ENCODE peak calls at places on chromosome 20, in five cellular contexts. F, X, O, N and H are unnamed samples.

GRCh38 chr20:36084897-36085617 is 69.5 kb upstream of the EPB41L1 start:
- DNase-seq in F (no peak), X (no peak), O (no peak), N (no peak), H (no peak)

GRCh38 chr20:47274449-47275108 is 81.9 kb downstream of the ZMYND8 start:
- DNase-seq in F (no peak), X (no peak), O (no peak), N (no peak), H (peak)

GRCh38 chr20:3168079-3168828 is 5.1 kb downstream of the LZTS3 start:
- DNase-seq in F (peak), X (no peak), O (no peak), N (no peak), H (no peak)

GRCh38 chr20:50310673-50311051 is 120.0 kb downstream of the CEBPB start:
- DNase-seq in F (no peak), X (no peak), O (no peak), N (no peak), H (no peak)

GRCh38 chr20:33561981-33562601 is 72.2 kb downstream of the CBFA2T2 start:
- DNase-seq in F (peak), X (peak), O (no peak), N (no peak), H (no peak)

GRCh38 chr20:61523145-61523544 is 271.1 kb downstream of the CDH4 start:
- DNase-seq in F (no peak), X (no peak), O (no peak), N (no peak), H (no peak)

GRCh38 chr20:62914970-62915457 is 11.3 kb downstream of the DIDO1 start:
- DNase-seq in F (peak), X (peak), O (no peak), N (no peak), H (no peak)

GRCh38 chr20:44442298-44443070 is 33.2 kb upstream of the TTPAL start:
- DNase-seq in F (no peak), X (no peak), O (no peak), N (no peak), H (no peak)

GRCh38 chr20:47682916-47683315 is 102.4 kb downstream of the SULF2 start:
- DNase-seq in F (no peak), X (no peak), O (no peak), N (no peak), H (no peak)

GRCh38 chr20:32168184-32168910 is 39.2 kb downstream of the PLAGL2 start:
- DNase-seq in F (peak), X (no peak), O (no peak), N (no peak), H (no peak)

GRCh38 chr20:18165553-18165952 is 27.9 kb downstream of the KAT14 start:
- DNase-seq in F (no peak), X (no peak), O (no peak), N (no peak), H (no peak)

GRCh38 chr20:11409526-11409925 is 508.2 kb upstream of the BTBD3 start:
- DNase-seq in F (no peak), X (no peak), O (no peak), N (no peak), H (no peak)

GRCh38 chr20:19816386-19816785 is 58.3 kb downstream of the RIN2 start:
- DNase-seq in F (no peak), X (no peak), O (no peak), N (no peak), H (no peak)

GRCh38 chr20:63106108-63106764 is 99.5 kb upstream of the BHLHE23 start:
- DNase-seq in F (no peak), X (peak), O (no peak), N (no peak), H (no peak)

GRCh38 chr20:50017160-50017559 is 34.4 kb downstream of the SNAI1 start:
- DNase-seq in F (no peak), X (no peak), O (no peak), N (no peak), H (no peak)

GRCh38 chr20:12928755-12929401 is 79.9 kb upstream of the SPTLC3 start:
- DNase-seq in F (no peak), X (no peak), O (no peak), N (no peak), H (no peak)

GRCh38 chr20:32574296-32575226 is 10.6 kb downstream of the NOL4L start:
- DNase-seq in F (peak), X (no peak), O (no peak), N (no peak), H (no peak)

GRCh38 chr20:50286609-50287008 is 96.0 kb downstream of the CEBPB start:
- DNase-seq in F (peak), X (no peak), O (no peak), N (no peak), H (peak)

GRCh38 chr20:1319051-1319450 is 9.9 kb downstream of the SDCBP2 start:
- DNase-seq in F (no peak), X (no peak), O (no peak), N (no peak), H (no peak)

GRCh38 chr20:47493954-47494293 is 7.8 kb upstream of the NCOA3 start:
- DNase-seq in F (no peak), X (peak), O (no peak), N (no peak), H (no peak)

GRCh38 chr20:63351380-63351700 is 9.8 kb downstream of the CHRNA4 start:
- DNase-seq in F (no peak), X (no peak), O (no peak), N (no peak), H (no peak)

GRCh38 chr20:63775096-63775978 is 35.8 kb downstream of the SLC2A4RG start:
- DNase-seq in F (peak), X (no peak), O (no peak), N (no peak), H (no peak)

GRCh38 chr20:49987868-49988690 is 5.3 kb downstream of the SNAI1 start:
- DNase-seq in F (no peak), X (no peak), O (no peak), N (no peak), H (no peak)

GRCh38 chr20:37615507-37616425 is 78.1 kb upstream of the CTNNBL1 start:
- DNase-seq in F (peak), X (peak), O (peak), N (peak), H (no peak)

GRCh38 chr20:32457476-32457986 is 99.4 kb downstream of the ASXL1 start:
- DNase-seq in F (peak), X (no peak), O (no peak), N (no peak), H (no peak)

GRCh38 chr20:4896119-4896700 is 105.1 kb downstream of the SLC23A2 start:
- DNase-seq in F (no peak), X (no peak), O (no peak), N (no peak), H (no peak)

GRCh38 chr20:2986466-2986865 is 57.0 kb upstream of the GNRH2 start:
- DNase-seq in F (no peak), X (no peak), O (no peak), N (no peak), H (no peak)

GRCh38 chr20:46808565-46808964 is 86.1 kb upstream of the EYA2 start:
- DNase-seq in F (no peak), X (no peak), O (no peak), N (no peak), H (no peak)

GRCh38 chr20:43541214-43541613 is 17.6 kb upstream of the SGK2 start:
- DNase-seq in F (no peak), X (no peak), O (no peak), N (no peak), H (no peak)

GRCh38 chr20:843908-844307 is 10.4 kb downstream of the FAM110A start:
- DNase-seq in F (no peak), X (no peak), O (no peak), N (no peak), H (no peak)

GRCh38 chr20:44092551-44093248 is 94.3 kb downstream of the JPH2 start:
- DNase-seq in F (peak), X (peak), O (peak), N (no peak), H (no peak)